ENCODE peak calls at places on chromosomes 5 and 9, in five cellular contexts. A, Z, V, I and H are unnamed samples.

GRCh38 chr5:31901807-31902530 is 263.0 kb downstream of the PDZD2 start:
- DNase-seq in A (no peak), Z (no peak), V (no peak), I (no peak), H (no peak)

GRCh38 chr9:112725961-112726360 is 8.0 kb upstream of the INIP start:
- DNase-seq in I (no peak), Z (no peak), A (no peak), V (no peak), H (no peak)

GRCh38 chr5:141696431-141696830 is 14.4 kb upstream of the ARAP3 start:
- DNase-seq in V (no peak), I (no peak), A (no peak), Z (no peak), H (no peak)

GRCh38 chr9:124868511-124869465 is 6.9 kb downstream of the ARPC5L start:
- DNase-seq in Z (peak; percentile 91), A (peak; percentile 99), I (peak; percentile 92), V (peak; percentile 83), H (peak; percentile 90)

GRCh38 chr5:472656-473343 is 29.8 kb downstream of the EXOC3 start:
- DNase-seq in Z (peak; percentile 85), I (peak; percentile 90), A (peak; percentile 99), V (peak; percentile 84), H (peak; percentile 85)

GRCh38 chr9:81035171-81035570 is 654.2 kb downstream of the TLE1 start:
- DNase-seq in A (peak; percentile 5), Z (no peak), I (no peak), V (no peak), H (no peak)

GRCh38 chr5:100787648-100788047 is 115.4 kb downstream of the ST8SIA4 start:
- DNase-seq in V (no peak), I (no peak), Z (no peak), A (no peak), H (no peak)

GRCh38 chr9:17134396-17134842 is 421 bp upstream of the CNTLN start:
- DNase-seq in A (no peak), I (no peak), V (no peak), Z (no peak), H (no peak)

GRCh38 chr5:5419291-5420210 is 2.9 kb upstream of the ICE1 start:
- DNase-seq in A (peak; percentile 64), I (no peak), V (peak; percentile 38), Z (no peak), H (no peak)

GRCh38 chr5:135269828-135270545 is 129.0 kb downstream of the MACROH2A1 start:
- DNase-seq in I (no peak), V (no peak), Z (no peak), A (no peak), H (no peak)

GRCh38 chr5:135273212-135273611 is 125.8 kb downstream of the MACROH2A1 start:
- DNase-seq in Z (no peak), V (no peak), I (no peak), A (no peak), H (no peak)

GRCh38 chr5:135272311-135272805 is 126.7 kb downstream of the MACROH2A1 start:
- DNase-seq in Z (no peak), I (no peak), A (no peak), V (no peak), H (no peak)

GRCh38 chr5:135269224-135269623 is 129.8 kb downstream of the MACROH2A1 start:
- DNase-seq in I (no peak), V (no peak), Z (no peak), A (no peak), H (no peak)

DNA sequence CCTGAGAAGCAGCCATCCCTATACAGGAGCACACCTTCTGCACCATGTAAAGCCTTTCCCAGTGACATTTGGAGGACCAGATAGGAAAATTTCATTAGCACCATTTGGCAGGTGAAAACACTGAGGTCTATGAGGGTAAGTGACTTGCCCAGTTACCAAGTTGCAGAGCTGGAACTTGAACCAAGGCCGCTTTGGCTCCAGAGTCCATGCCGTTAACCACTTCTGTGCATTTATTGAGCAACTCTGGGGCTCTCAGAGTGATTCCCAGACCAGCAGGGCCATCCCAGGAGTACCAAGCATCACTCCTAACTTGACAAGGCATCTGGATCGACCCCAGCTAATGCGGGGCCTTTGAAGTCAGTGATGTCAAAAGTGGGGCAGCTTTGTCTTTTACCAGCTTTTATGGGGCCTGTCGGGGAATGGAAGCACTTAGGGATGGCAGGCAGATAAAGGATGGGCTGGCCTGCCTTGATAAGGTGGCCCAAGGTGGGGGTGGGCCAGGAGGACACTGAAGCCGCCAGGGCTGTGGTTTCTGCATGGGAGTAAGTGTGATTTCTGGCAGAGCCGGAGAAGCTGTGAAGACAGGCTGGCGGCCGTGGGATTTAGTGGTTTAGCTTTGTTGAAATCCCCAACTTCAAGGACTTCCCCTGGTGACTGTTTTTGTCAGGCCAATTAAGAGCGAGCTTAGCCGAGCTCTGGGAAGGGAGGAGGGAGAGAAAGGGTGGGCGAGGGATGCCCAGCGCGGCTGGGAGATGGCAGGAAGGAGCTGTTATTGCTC is 127.3 kb downstream of the MACROH2A1 start:
- DNase-seq in A (peak; percentile 27), I (no peak), Z (no peak), V (no peak), H (no peak)
- TF ChIP-seq EP300 in A (no peak), I (no peak), Z (no peak), V (no peak), H (no peak)

DNA sequence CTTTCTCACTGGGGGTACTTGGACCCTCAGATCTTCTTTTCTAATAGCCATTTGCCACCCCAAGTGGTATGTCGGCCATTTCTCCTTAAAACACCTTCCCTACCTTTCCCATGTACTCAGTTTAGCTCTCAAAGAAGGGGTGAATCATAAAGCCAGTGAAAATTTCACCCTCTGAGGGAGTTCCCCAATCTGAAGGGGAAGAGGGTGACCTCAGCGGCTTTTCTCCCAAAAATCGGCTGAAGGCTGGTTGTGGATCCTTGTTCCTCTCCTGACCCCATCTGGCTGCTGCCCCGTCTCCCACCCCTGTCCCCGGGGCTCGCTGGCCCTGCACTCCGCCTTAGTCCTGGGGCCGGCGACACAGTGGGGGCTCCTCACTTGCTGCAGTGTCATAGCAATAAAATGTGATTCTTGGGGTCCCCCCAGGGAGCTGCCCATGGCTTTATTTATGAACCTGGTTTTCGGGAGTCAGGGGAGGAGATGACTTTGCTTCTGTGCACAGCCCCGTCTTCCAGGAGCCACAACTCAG is 17.3 kb upstream of the LTC4S start:
- DNase-seq in V (no peak), Z (no peak), I (no peak), A (no peak), H (no peak)
- TF ChIP-seq EP300 in V (no peak), Z (no peak), I (no peak), A (no peak), H (no peak)

GRCh38 chr9:14014209-14014608 is 299.7 kb downstream of the NFIB start:
- DNase-seq in V (no peak), I (no peak), Z (no peak), A (no peak), H (no peak)
- TF ChIP-seq EP300 in V (no peak), I (no peak), Z (no peak), A (no peak), H (no peak)

DNA sequence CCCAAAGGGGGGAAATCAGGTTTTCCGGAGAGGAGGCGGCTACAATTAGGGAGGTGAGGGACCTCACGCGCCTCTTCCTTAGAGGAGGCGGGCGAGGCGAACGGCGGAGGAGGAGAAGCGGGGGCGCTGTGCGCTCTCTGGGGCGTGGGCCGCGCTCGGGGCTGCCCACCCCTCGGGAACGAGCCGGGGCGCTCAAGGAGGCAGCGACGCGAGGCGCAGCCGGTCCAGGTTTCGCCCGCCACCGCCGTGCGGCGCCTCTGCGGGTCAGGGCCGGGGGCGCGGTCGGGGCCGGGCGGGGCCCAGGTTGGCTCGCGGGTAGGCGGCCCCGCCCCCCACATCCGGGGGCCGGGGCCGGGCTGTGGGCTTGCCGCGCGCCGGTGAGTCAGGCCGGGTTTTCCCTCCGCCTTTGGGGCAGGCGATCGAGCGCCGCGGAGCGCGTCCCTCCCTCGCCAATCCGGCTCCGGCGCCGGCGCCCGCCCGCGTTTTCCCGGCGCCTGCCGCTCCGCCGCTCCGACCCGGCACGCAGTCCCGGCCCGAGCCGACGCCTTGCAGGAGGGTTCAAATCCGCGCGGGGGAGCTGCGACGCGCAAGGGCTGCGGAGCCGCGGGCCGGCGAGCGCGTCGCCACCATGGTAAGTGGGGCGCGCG is at the start of gene N4BP3:
- DNase-seq in Z (peak; percentile 79), I (no peak), V (no peak), A (peak; percentile 91), H (peak; percentile 83)
- TF ChIP-seq EP300 in Z (no peak), I (no peak), V (no peak), A (no peak), H (no peak)

GRCh38 chr5:41903892-41904799 is at the start of gene RIMOC1:
- DNase-seq in V (peak; percentile 99), A (peak; percentile 95), Z (peak; percentile 99), I (peak; percentile 100), H (peak; percentile 98)
- TF ChIP-seq EP300 in V (no peak), A (no peak), Z (peak; percentile 3), I (no peak), H (peak; percentile 49)

DNA sequence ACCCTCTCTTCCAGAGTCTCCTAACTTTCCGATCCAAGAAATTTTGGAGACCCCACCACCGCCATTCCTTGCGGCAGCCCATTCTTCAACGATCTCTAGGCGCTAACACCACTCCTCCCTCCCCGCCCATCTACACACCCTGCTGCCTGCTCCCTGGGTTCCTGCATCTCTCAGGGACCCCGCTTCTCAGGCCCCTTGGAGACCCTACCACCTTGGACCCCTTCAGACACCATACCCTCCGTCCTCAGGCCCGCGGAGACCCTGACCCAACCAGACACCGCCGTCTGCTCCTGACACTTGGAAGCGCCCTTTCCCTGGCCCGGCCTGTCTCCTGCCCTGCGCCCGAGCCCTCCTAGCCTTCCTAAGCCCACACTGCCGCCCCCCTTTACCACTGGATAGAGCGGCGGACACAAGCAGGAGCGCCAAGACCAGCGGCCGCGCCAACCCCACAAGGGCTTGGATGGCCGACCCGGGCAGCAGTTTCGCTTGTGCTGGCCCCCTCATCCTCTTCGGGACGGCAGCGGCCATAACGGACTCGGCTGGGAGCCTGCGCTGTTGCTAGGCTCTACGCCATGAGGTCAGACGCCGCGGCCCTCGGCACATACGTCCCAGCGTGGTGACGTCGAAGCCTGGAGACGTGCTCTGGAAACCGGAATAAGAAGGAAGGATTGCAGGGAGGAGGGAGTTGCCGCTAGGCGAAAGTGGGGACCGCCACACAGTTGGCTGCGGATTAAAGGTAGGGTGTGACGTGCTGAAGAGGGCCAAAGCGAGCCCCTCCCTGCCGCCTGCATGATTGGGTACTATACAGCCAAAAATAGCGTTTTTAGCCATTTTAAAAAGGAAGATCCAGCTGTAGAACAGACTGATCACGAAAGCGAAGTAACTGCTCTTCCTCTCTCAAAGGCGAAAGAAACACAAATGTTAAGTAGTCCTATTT is at the start of gene C5orf15:
- DNase-seq in A (peak; percentile 90), I (peak; percentile 98), Z (peak; percentile 96), V (peak; percentile 94), H (peak; percentile 97)
- TF ChIP-seq EP300 in A (no peak), I (no peak), Z (no peak), V (no peak), H (no peak)

GRCh38 chr9:21002040-21002439 is 29.4 kb downstream of the HACD4 start:
- DNase-seq in Z (no peak), V (no peak), I (no peak), A (no peak), H (no peak)
- TF ChIP-seq EP300 in Z (no peak), V (no peak), I (no peak), A (no peak), H (no peak)